ENCODE peak calls at places on chromosomes 5 and 9, in seven cellular contexts. J, R, T, W, D, A and V are unnamed samples.
A peak's percentile ranks its signal among the peaks of the same experiment; 100 is the strongest.

GRCh38 chr9:83583151-83584014 is 39.6 kb upstream of the IDNK start:
- DNase-seq in R (peak; percentile 60), T (peak; percentile 48), J (peak; percentile 77), A (no peak), W (no peak), D (peak; percentile 50), V (peak; percentile 40)

GRCh38 chr9:105088088-105088487 is 156.4 kb upstream of the SLC44A1 start:
- DNase-seq in D (no peak), J (no peak), A (no peak), T (no peak), R (no peak), W (no peak), V (no peak)

GRCh38 chr5:11072556-11072955 is 311.5 kb upstream of the DAP start:
- DNase-seq in D (no peak), T (no peak), A (no peak), W (no peak), J (no peak), R (no peak), V (no peak)

GRCh38 chr5:17219006-17219422 is 1.6 kb downstream of the BASP1 start:
- DNase-seq in W (peak; percentile 38), R (no peak), D (no peak), T (no peak), A (peak; percentile 61), J (peak; percentile 75), V (peak; percentile 41)

GRCh38 chr5:111079846-111080245 is 8.3 kb downstream of the TSLP start:
- DNase-seq in T (no peak), A (no peak), J (no peak), W (no peak), R (no peak), D (no peak), V (no peak)

GRCh38 chr5:19067741-19068140 is 920.3 kb downstream of the CDH18 start:
- DNase-seq in W (no peak), J (no peak), T (no peak), A (no peak), R (no peak), D (no peak), V (no peak)

GRCh38 chr9:70093944-70094343 is 50.3 kb downstream of the MAMDC2 start:
- DNase-seq in R (no peak), T (no peak), J (no peak), A (no peak), W (no peak), D (no peak), V (no peak)

GRCh38 chr5:87136096-87136495 is 131.6 kb upstream of the RASA1 start:
- DNase-seq in T (no peak), D (no peak), J (no peak), R (no peak), W (no peak), A (no peak), V (no peak)

GRCh38 chr9:79686381-79687130 is 114.8 kb downstream of the TLE4 start:
- DNase-seq in R (peak; percentile 45), A (no peak), J (no peak), W (no peak), T (no peak), D (no peak), V (no peak)

GRCh38 chr5:59799668-59800374 is 93.7 kb downstream of the PDE4D start:
- DNase-seq in J (no peak), T (peak; percentile 24), R (no peak), A (no peak), W (no peak), D (no peak), V (no peak)

GRCh38 chr5:542693-543311 is 18.6 kb upstream of the SLC9A3 start:
- DNase-seq in J (no peak), T (peak; percentile 12), R (peak; percentile 10), A (no peak), D (no peak), W (peak; percentile 16), V (no peak)

GRCh38 chr5:75566710-75567309 is 44.4 kb upstream of the ANKDD1B start:
- DNase-seq in D (no peak), A (peak; percentile 82), T (peak; percentile 68), J (no peak), W (no peak), R (no peak), V (peak; percentile 54)

GRCh38 chr9:94907246-94907936 is 180.9 kb downstream of the AOPEP start:
- DNase-seq in T (no peak), R (no peak), W (no peak), J (no peak), A (no peak), D (no peak), V (no peak)

GRCh38 chr5:111299067-111299481 is 74.9 kb downstream of the CAMK4 start:
- DNase-seq in R (no peak), D (no peak), W (no peak), A (peak; percentile 20), J (no peak), T (no peak), V (no peak)

GRCh38 chr5:137264573-137264972 is 234.6 kb downstream of the SPOCK1 start:
- DNase-seq in A (no peak), W (no peak), T (no peak), R (no peak), D (no peak), J (no peak), V (no peak)

GRCh38 chr5:1831677-1832313 is 30.6 kb downstream of the NDUFS6 start:
- DNase-seq in J (peak; percentile 57), T (no peak), R (no peak), W (no peak), D (no peak), A (no peak), V (no peak)

GRCh38 chr9:35818341-35818740 is 3.5 kb upstream of the HINT2 start:
- DNase-seq in D (no peak), W (no peak), A (no peak), T (no peak), J (no peak), R (no peak), V (no peak)

GRCh38 chr9:131418143-131419028 is 24.5 kb downstream of the PRRC2B start:
- DNase-seq in J (peak; percentile 56), R (peak; percentile 82), T (no peak), A (no peak), W (no peak), D (no peak), V (no peak)

GRCh38 chr5:72314571-72315172 is 5.4 kb downstream of the MRPS27 start:
- DNase-seq in D (no peak), T (no peak), W (no peak), A (no peak), R (peak; percentile 53), J (no peak), V (no peak)

GRCh38 chr5:72324186-72324825 is 4.1 kb downstream of the PTCD2 start:
- DNase-seq in T (no peak), J (no peak), A (no peak), D (no peak), R (no peak), W (no peak), V (no peak)

GRCh38 chr5:72325566-72326297 is 5.6 kb downstream of the PTCD2 start:
- DNase-seq in T (no peak), J (no peak), R (no peak), D (no peak), W (no peak), A (no peak), V (no peak)

DNA sequence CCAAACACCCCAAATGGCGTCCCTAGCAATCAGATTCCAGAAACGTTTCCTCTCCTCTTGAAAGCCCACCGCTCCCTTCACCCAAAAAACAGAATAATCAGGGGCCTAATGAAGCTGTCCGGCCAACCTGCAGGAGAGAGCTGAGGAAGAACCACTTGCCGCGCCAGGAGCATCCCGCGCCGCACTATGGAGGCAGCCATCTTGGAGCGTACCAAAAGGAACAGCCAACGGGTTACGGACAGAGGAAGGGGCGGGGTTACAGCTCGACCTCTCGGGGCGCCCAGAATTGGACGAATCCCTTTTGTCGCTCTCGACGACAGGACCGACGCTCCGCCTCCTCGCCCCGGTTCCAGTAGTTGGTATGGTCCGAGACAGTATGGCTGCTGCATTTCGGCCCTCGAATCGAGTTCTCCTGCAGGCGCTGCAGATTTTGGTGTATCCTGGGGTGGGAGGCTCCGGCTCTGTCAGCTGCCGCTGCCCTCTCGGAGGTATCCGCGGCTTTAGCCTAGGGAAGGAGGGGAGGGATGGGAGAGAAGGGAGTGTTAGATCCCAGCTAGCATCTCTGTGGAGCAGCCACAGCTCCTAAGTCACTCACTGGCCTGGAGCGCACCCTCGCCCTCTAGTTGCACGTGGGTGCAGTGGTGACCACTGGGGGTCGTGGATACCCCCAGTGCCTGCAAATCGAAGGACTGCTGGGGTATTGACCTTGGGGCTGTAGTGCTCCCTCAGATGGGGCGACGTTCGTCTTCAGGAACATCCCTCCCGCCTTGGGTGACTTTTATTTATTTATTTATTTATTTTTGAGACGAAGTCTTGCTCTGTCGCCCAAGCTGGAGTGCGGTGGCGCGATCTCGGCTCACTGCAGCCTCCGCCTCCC is at the start of the genes MRPS27 and PTCD2:
- DNase-seq in R (peak; percentile 97), A (peak; percentile 94), J (peak; percentile 97), D (peak; percentile 76), W (peak; percentile 87), T (peak; percentile 97), V (peak; percentile 97)
- TF ChIP-seq CTCF in R (no peak), A (peak; percentile 40), J (peak; percentile 40), D (no peak), W (no peak), T (no peak), V (peak; percentile 42)

DNA sequence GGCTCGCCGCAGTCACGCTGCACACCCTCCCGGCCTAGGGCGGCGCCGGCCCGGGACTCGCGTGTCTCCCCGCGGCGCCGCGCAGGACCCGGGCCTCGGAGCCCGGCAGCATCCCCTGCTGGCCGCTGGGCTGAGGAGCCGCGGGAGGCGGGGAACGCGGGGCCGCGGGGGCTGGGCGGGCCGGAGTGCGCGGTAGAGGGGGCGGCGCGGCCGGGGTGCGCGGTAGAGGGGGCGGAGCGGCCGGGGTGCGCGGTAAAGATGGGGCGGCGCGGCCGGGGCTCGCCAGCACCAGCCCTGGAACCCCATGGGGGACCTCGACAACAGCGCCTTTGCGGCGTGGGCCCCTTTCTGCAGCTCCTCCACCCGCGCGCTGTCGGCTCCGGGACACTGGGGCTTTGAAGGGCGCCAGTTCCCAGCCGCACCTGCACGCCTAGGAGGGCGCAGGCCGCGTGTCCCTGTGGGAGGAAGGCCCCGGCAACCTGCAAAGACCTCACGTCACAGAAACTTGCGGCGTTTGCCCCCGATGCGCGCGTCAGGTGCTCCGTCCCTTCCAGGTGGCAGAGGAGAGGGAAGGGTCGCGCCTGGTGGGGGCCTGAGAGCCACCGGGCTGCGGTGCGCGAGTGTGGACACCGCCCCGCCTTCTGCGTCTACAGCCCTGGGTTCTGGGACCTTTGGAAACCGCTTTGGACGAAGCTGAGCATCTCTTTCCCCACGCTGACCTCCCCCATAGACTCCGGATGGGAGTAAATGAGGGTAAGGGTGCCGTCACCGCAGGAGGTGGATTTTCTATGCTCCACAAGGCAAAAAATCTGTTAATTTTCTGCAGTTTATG is 49.6 kb downstream of the NSUN2 start:
- DNase-seq in A (peak; percentile 26), W (peak; percentile 51), D (no peak), J (peak; percentile 51), T (peak; percentile 20), R (no peak), V (peak; percentile 74)
- TF ChIP-seq CTCF in A (no peak), W (peak; percentile 33), D (no peak), J (peak; percentile 52), T (peak; percentile 28), R (no peak), V (peak; percentile 28)

GRCh38 chr5:3796736-3797135 is 201.1 kb downstream of the IRX1 start:
- DNase-seq in D (no peak), W (no peak), J (no peak), A (no peak), R (no peak), T (no peak), V (no peak)
- TF ChIP-seq CTCF in D (no peak), W (no peak), J (no peak), A (no peak), R (no peak), T (no peak), V (no peak)

GRCh38 chr5:104598285-104598684 is 1035.7 kb upstream of the NUDT12 start:
- DNase-seq in A (no peak), T (no peak), W (no peak), R (no peak), J (no peak), D (no peak), V (no peak)

GRCh38 chr5:104594850-104595249 is 1032.3 kb upstream of the NUDT12 start:
- DNase-seq in D (no peak), T (no peak), J (no peak), R (no peak), A (no peak), W (no peak), V (no peak)
- TF ChIP-seq CTCF in D (no peak), T (no peak), J (no peak), R (no peak), A (no peak), W (no peak), V (no peak)